ENCODE peak calls at places on chromosomes 5 and 9, in four cellular contexts. E, D, L and P are unnamed samples.

GRCh38 chr5:61587120-61587519 is 255.1 kb downstream of the ZSWIM6 start:
- DNase-seq in E (no peak), D (no peak), L (no peak), P (no peak)

GRCh38 chr5:149816661-149817060 is 86.6 kb downstream of the PPARGC1B start:
- DNase-seq in L (no peak), D (no peak), E (no peak), P (no peak)

GRCh38 chr5:178533136-178533535 is 57.1 kb downstream of the COL23A1 start:
- DNase-seq in D (no peak), E (no peak), L (no peak), P (no peak)

GRCh38 chr9:30078195-30078594 is 2306.2 kb upstream of the ACO1 start:
- DNase-seq in D (no peak), E (no peak), L (no peak), P (no peak)

GRCh38 chr5:59193616-59194319 is 610.9 kb downstream of the RAB3C start:
- DNase-seq in E (peak), L (no peak), D (peak), P (peak)

GRCh38 chr9:32524558-32525461 is 1.2 kb downstream of the RIGI start:
- DNase-seq in E (no peak), L (peak), D (peak), P (no peak)

GRCh38 chr9:92393686-92394085 is 10.7 kb downstream of the OGN start:
- DNase-seq in L (no peak), E (no peak), D (no peak), P (no peak)

GRCh38 chr5:173615884-173616576 is 420 bp downstream of the BOD1 start:
- DNase-seq in L (peak), D (no peak), E (peak), P (peak)

GRCh38 chr9:92607773-92608172 is 62.2 kb downstream of the IPPK start:
- DNase-seq in L (peak), D (no peak), E (no peak), P (no peak)

GRCh38 chr5:179816401-179817070 is 4.2 kb upstream of the SQSTM1 start:
- DNase-seq in L (peak), D (peak), E (no peak), P (peak)

GRCh38 chr9:7093040-7093439 is 335.3 kb downstream of the KDM4C start:
- DNase-seq in D (no peak), E (no peak), L (no peak), P (no peak)

GRCh38 chr9:7097040-7097715 is 339.4 kb downstream of the KDM4C start:
- DNase-seq in D (no peak), L (no peak), E (no peak), P (no peak)

GRCh38 chr9:7094576-7094975 is 336.8 kb downstream of the KDM4C start:
- DNase-seq in D (no peak), L (no peak), E (no peak), P (no peak)

GRCh38 chr9:7095054-7095453 is 337.3 kb downstream of the KDM4C start:
- DNase-seq in E (no peak), D (no peak), L (no peak), P (no peak)

GRCh38 chr9:7094052-7094451 is 336.3 kb downstream of the KDM4C start:
- DNase-seq in D (no peak), L (no peak), E (no peak), P (no peak)
- TF ChIP-seq CTCF in D (no peak), L (no peak), E (peak), P (no peak)

DNA sequence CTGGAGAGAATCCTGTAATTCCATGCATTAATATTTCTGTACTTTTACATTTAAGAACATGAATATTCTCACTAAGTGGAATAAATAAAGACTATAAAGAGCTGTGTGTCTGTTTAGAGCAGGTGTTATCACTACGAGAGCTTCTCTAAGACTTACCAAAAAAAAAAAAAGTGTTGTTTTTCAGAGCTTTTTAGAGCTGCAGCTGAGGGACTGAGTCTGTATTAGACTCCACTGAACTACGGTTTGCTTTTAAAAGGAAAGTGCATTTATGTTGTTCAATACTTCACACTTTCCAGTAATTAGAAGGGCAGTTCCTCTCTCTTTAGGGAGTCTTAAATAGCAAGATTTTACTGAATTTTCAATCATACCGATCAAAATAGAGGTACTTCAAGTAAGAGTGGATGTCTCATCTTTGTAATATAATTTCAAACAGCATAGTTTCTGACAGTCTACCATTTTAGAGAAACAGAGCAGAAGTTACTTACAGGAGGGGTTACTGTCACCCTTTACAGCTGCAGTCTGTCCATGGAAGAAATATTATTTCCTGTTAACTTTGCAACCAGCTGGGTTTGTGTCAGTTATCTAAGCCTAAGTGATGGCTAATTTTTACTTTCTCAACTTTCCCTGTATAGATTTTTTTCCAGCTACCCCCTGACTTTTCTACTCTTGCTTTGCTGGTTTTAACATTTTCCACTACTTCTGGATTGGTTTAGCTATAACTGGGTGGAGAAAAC is 2.4 kb downstream of the SYK start:
- DNase-seq in E (no peak), D (no peak), L (no peak), P (no peak)
- H3K4me3 ChIP-seq in E (no peak), D (peak), L (no peak), P (peak)

GRCh38 chr9:110997847-110998246 is 40.4 kb downstream of the LPAR1 start:
- DNase-seq in E (no peak), L (no peak), D (no peak), P (no peak)

GRCh38 chr9:110994771-110995241 is 43.5 kb downstream of the LPAR1 start:
- DNase-seq in E (no peak), D (no peak), L (no peak), P (no peak)

GRCh38 chr9:110999379-110999778 is 38.9 kb downstream of the LPAR1 start:
- DNase-seq in D (no peak), E (no peak), L (no peak), P (no peak)

GRCh38 chr9:110995511-110996340 is 42.5 kb downstream of the LPAR1 start:
- DNase-seq in D (no peak), L (no peak), E (no peak), P (no peak)

DNA sequence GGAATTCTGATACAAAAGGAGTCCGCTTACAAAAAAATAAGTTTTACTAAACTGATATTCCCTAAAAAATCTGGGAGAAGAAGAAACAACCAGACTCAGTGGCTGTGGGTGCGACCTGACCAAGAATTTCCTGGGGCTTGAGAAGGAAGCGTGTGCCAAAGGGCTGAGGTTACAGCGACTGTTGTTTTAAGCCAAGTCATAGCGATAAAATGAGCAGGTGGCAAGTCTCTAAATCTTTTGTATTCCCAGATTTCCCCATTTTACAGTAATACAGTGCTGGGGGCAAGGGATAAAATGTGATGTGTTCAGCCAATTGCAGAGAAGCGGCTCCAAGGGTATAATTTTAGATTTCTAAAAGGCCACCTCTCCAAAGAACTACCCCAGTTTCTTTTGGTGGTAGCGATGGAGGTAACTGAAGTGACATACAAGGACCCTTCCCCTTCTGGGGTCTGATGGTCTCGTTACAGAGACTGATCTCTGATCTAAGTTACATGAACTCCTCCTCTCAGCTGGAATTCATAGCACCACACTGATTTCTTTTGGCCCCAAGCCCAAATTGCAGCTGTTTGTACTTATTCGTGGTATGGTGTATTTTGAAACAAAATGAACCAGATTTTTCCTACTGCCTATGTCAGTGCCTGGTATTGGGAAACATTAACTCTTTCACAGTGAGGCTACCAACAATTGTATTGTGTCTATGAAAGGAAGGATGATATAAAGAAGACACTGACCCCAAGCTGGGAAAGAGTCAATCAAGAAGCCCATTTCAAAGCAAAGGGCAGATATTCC is 41.6 kb downstream of the LPAR1 start:
- DNase-seq in L (peak), D (no peak), E (peak), P (no peak)
- H3K27ac ChIP-seq in L (no peak), D (no peak), E (peak), P (peak)

DNA sequence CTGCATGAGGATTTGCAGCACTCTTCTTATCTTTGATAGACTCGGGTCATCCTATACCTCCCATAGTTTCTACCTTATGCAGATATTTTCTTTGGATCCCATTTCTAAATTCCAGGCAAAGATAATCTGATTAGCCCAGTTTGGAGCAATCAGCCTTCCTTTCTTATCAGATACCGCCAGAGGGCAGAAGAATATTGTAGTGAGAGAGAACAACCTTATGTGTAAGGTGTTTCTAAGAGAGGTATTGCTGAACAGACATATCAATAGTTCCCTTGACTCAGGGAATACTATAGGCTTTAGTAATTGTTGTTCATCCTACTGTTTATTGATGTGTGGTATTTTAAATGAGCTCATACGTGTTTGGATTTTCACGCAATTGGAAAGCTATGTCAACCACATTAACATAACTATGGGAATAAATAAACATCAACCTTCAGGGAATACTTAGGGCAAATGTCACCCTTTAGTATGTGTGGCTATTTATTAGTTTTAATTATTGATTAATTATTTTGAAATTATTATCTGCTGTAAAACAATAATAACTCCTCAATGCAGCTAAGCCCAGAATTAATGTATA is 1435.2 kb upstream of the CDH9 start:
- DNase-seq in E (no peak), L (no peak), D (no peak), P (no peak)
- TF ChIP-seq CTCF in E (no peak), L (no peak), D (peak), P (peak)

GRCh38 chr5:37615184-37615583 is 224.7 kb downstream of the GDNF start:
- DNase-seq in E (no peak), D (no peak), L (no peak), P (no peak)

DNA sequence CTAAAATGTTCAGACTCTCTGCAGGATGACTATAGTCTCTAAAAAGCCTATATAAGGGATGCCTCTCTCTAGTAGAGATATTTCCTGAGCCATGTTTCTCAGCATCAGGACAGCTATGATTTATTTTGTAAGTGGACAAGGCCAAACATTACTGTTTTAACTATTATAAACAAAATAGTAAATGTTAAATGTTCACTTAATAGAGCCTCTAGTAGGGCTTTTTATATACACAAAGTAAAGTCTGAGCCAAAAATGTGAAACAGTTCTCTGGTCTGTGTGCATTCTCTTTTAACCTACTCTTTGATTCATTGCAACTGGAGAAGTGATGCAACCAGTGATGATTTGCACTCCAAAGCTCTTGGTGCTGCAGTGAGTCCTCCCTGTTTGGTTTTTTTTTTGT is 220.5 kb downstream of the GDNF start:
- DNase-seq in E (no peak), L (no peak), D (no peak), P (no peak)
- H3K4me3 ChIP-seq in E (no peak), L (no peak), D (no peak), P (no peak)

GRCh38 chr5:67774796-67775195 is 440.8 kb upstream of the PIK3R1 start:
- DNase-seq in E (no peak), L (no peak), D (no peak), P (no peak)

GRCh38 chr5:67771221-67771620 is 444.3 kb upstream of the PIK3R1 start:
- DNase-seq in L (no peak), D (no peak), E (no peak), P (no peak)

GRCh38 chr5:67771791-67772190 is 443.8 kb upstream of the PIK3R1 start:
- DNase-seq in L (no peak), D (no peak), E (no peak), P (no peak)

GRCh38 chr5:67773439-67773988 is 442.0 kb upstream of the PIK3R1 start:
- DNase-seq in E (peak), L (no peak), D (no peak), P (no peak)

GRCh38 chr5:67774153-67774552 is 441.4 kb upstream of the PIK3R1 start:
- DNase-seq in D (no peak), L (no peak), E (no peak), P (no peak)
- H3K27ac ChIP-seq in D (no peak), L (peak), E (no peak), P (no peak)